ENCODE peak calls at places on chromosomes 5 and 9, in five cellular contexts. F is HuH-7.5, T is stomach, P is ELR, Y is left ventricle myocardium inferior. D is an unnamed sample.

GRCh38 chr9:129320575-129321311 is 142.7 kb upstream of the IER5L start:
- DNase-seq in F (peak), T (peak), P (peak), Y (peak), D (peak)

GRCh38 chr5:41695920-41696582 is 174.2 kb downstream of the OXCT1 start:
- DNase-seq in F (no peak), T (no peak), P (peak), Y (no peak), D (no peak)

GRCh38 chr9:94901019-94901363 is 174.5 kb downstream of the AOPEP start:
- DNase-seq in F (no peak), T (no peak), P (no peak), Y (no peak), D (no peak)

GRCh38 chr5:81819556-81820314 is 68.8 kb upstream of the SSBP2 start:
- DNase-seq in F (no peak), T (no peak), P (peak), Y (no peak), D (no peak)

GRCh38 chr9:78778843-78779486 is 482.0 kb downstream of the PSAT1 start:
- DNase-seq in F (no peak), T (no peak), P (no peak), Y (no peak), D (no peak)

GRCh38 chr5:139611703-139612584 is 36.2 kb upstream of the CXXC5 start:
- DNase-seq in F (no peak), T (no peak), P (no peak), Y (no peak), D (no peak)

GRCh38 chr5:9020996-9021395 is 524.9 kb downstream of the SEMA5A start:
- DNase-seq in F (no peak), T (no peak), P (no peak), Y (no peak), D (no peak)

GRCh38 chr5:132829742-132830435 is 558 bp downstream of the SHROOM1 start:
- DNase-seq in F (peak), T (peak), P (peak), Y (peak), D (peak)

GRCh38 chr5:39167141-39167972 is 52.0 kb downstream of the FYB1 start:
- DNase-seq in F (no peak), T (no peak), P (peak), Y (no peak), D (no peak)

GRCh38 chr5:60497706-60498500 is 202.1 kb downstream of the DEPDC1B start:
- DNase-seq in F (no peak), T (no peak), P (peak), Y (no peak), D (no peak)

GRCh38 chr5:98750693-98751092 is 22.8 kb upstream of the RGMB start:
- DNase-seq in F (no peak), T (no peak), P (peak), Y (no peak), D (no peak)